ENCODE peak calls at places on chromosome 14, in four cellular contexts. V is dorsolateral prefrontal cortex, G is retinal pigment epithelial cell, Y is progenitor cell of endocrine pancreas. C is an unnamed sample.

GRCh38 chr14:94636744-94637412 is 24.7 kb downstream of the SERPINA3 start:
- DNase-seq in V (no peak), G (no peak), Y (no peak), C (no peak)

GRCh38 chr14:46137786-46138185 is 513.8 kb downstream of the RPL10L start:
- DNase-seq in V (no peak), G (no peak), Y (no peak), C (no peak)

GRCh38 chr14:64705406-64706118 is 1.3 kb downstream of the PLEKHG3 start:
- DNase-seq in V (peak), G (no peak), Y (no peak), C (no peak)

GRCh38 chr14:36767603-36768281 is 106.1 kb downstream of the PAX9 start:
- DNase-seq in V (no peak), G (no peak), Y (no peak), C (no peak)

GRCh38 chr14:70782361-70782760 is 27.0 kb downstream of the MAP3K9 start:
- DNase-seq in V (no peak), G (no peak), Y (no peak), C (no peak)

GRCh38 chr14:20008156-20008555 is 6.2 kb downstream of the OR4Q2 start:
- DNase-seq in V (no peak), G (no peak), Y (no peak), C (no peak)

GRCh38 chr14:88481089-88481488 is 73.7 kb downstream of the PTPN21 start:
- DNase-seq in V (no peak), G (no peak), Y (no peak), C (no peak)

GRCh38 chr14:47186491-47186890 is 488.9 kb downstream of the MDGA2 start:
- DNase-seq in V (no peak), G (peak), Y (no peak), C (no peak)

GRCh38 chr14:50362791-50363733 is 33.6 kb downstream of the CDKL1 start:
- DNase-seq in V (no peak), G (no peak), Y (no peak), C (no peak)

GRCh38 chr14:55514819-55515470 is 65.1 kb upstream of the KTN1 start:
- DNase-seq in V (no peak), G (peak), Y (no peak), C (no peak)

GRCh38 chr14:43539210-43539609 is 967.9 kb downstream of the FSCB start:
- DNase-seq in V (no peak), G (no peak), Y (no peak), C (no peak)

GRCh38 chr14:86013663-86014062 is 483.7 kb downstream of the FLRT2 start:
- DNase-seq in V (no peak), G (no peak), Y (no peak), C (no peak)

GRCh38 chr14:47207636-47208035 is 467.8 kb downstream of the MDGA2 start:
- DNase-seq in V (no peak), G (no peak), Y (no peak), C (no peak)

GRCh38 chr14:36022765-36023415 is 153.6 kb downstream of the PTCSC3 start:
- DNase-seq in V (no peak), G (no peak), Y (no peak), C (no peak)

GRCh38 chr14:32012062-32012461 is 65.0 kb upstream of the ARHGAP5 start:
- DNase-seq in V (no peak), G (no peak), Y (no peak), C (no peak)

GRCh38 chr14:20403521-20403920 is 9.8 kb downstream of the TEP1 start:
- DNase-seq in V (no peak), G (no peak), Y (no peak), C (no peak)

GRCh38 chr14:50340945-50341344 is 28.8 kb downstream of the DMAC2L start:
- DNase-seq in V (no peak), G (no peak), Y (no peak), C (no peak)

GRCh38 chr14:99511421-99512109 is 30.4 kb downstream of the CCNK start:
- DNase-seq in V (no peak), G (no peak), Y (peak), C (no peak)

GRCh38 chr14:70036665-70037064 is 152.1 kb downstream of the SLC8A3 start:
- DNase-seq in V (no peak), G (no peak), Y (no peak), C (no peak)

GRCh38 chr14:58690801-58691516 is 53.2 kb downstream of the DACT1 start:
- DNase-seq in V (no peak), G (no peak), Y (no peak), C (no peak)

GRCh38 chr14:79325557-79325956 is 885.7 kb downstream of the DIO2 start:
- DNase-seq in V (no peak), G (no peak), Y (no peak), C (no peak)

DNA sequence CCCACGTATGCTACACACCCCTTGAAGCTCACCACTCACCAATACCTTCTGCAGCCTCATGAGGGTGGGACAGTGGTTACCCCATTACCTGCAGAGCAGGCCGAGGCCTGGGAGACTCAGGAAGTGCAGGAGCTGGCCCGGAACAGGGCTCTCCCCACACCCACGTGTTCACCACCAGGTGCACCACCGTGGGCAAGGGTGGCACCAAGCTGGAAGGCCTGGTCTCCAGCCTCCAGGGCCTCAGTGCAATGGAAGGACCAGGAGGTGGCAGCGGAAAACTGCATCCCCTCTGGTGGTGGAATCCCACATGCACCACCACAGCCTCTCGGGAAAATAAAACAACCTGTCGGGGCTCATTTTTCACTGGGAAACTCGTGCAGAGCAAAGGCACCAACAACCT is 36.4 kb downstream of the ITPK1 start:
- DNase-seq in V (no peak), G (no peak), Y (no peak), C (no peak)
- TF ChIP-seq CTCF in V (no peak), G (peak), Y (no peak), C (no peak)

GRCh38 chr14:68268197-68268596 is 448.6 kb downstream of the RAD51B start:
- DNase-seq in V (no peak), G (no peak), Y (no peak), C (no peak)

GRCh38 chr14:68270342-68270741 is 450.8 kb downstream of the RAD51B start:
- DNase-seq in V (no peak), G (no peak), Y (no peak), C (no peak)

GRCh38 chr14:68269136-68269535 is 449.6 kb downstream of the RAD51B start:
- DNase-seq in V (no peak), G (no peak), Y (no peak), C (no peak)

GRCh38 chr14:68266998-68267397 is 447.4 kb downstream of the RAD51B start:
- DNase-seq in V (no peak), G (no peak), Y (no peak), C (no peak)

GRCh38 chr14:68268719-68269118 is 449.1 kb downstream of the RAD51B start:
- DNase-seq in V (no peak), G (no peak), Y (no peak), C (no peak)
- TF ChIP-seq CTCF in V (no peak), G (no peak), Y (no peak), C (no peak)

GRCh38 chr14:74549588-74549987 is 56.0 kb downstream of the ISCA2 start:
- DNase-seq in V (no peak), G (no peak), Y (no peak), C (no peak)
- TF ChIP-seq CTCF in V (no peak), G (peak), Y (peak), C (no peak)

GRCh38 chr14:73759714-73760597 is 45.8 kb upstream of the PNMA1 start:
- DNase-seq in V (peak), G (peak), Y (peak), C (peak)
- TF ChIP-seq CTCF in V (peak), G (no peak), Y (no peak), C (peak)

GRCh38 chr14:80930836-80931389 is 10.6 kb downstream of the CEP128 start:
- DNase-seq in V (no peak), G (peak), Y (no peak), C (no peak)

GRCh38 chr14:80924365-80925103 is 17.0 kb downstream of the CEP128 start:
- DNase-seq in V (no peak), G (no peak), Y (no peak), C (no peak)

GRCh38 chr14:80926706-80927384 is 14.7 kb downstream of the CEP128 start:
- DNase-seq in V (no peak), G (no peak), Y (no peak), C (no peak)

GRCh38 chr14:80930095-80930494 is 11.4 kb downstream of the CEP128 start:
- DNase-seq in V (no peak), G (no peak), Y (no peak), C (no peak)

DNA sequence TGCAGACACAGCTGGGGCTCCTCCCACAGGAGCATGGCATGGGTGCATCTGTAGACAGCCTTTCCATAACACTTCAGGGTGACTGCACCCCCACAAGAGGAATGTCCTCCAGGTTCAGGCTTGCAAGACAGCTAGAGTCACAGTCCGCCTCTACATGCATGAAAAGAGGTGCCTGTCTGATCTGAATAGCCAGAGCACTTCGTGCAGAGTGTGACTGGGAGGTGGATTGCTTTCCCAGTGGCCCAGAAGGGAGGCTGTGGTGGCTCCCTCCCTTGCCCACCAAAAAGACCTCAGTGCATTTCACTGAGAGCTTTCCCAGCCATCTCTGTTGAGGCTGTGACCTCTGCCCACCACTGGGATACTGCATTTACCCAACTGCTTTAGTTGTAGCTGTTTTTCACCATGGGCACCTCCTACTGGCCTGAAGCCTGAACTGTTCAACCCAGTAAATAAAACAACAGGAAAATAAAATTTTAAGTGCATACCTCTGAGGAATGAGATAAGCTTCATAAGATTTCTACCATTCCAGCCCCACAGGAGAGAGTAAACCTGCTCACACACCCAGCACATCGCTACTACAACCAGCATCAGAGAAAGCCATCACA is 14.1 kb downstream of the CEP128 start:
- DNase-seq in V (no peak), G (no peak), Y (no peak), C (no peak)
- TF ChIP-seq CTCF in V (no peak), G (peak), Y (peak), C (no peak)